ENCODE peak calls at places on chromosome 18, in six cellular contexts. C is IMR-90, Q is mesenchymal stem cell, O is H9, W is neuronal stem cell, K is H1. R is an unnamed sample.

GRCh38 chr18:5543036-5543671 is 643 bp downstream of the EPB41L3 start:
- DNase-seq in C (no peak), Q (no peak), O (peak), W (peak), K (no peak), R (peak)

GRCh38 chr18:40347261-40347660 is 1607.8 kb upstream of the PIK3C3 start:
- DNase-seq in C (no peak), Q (no peak), O (no peak), W (no peak), K (no peak), R (no peak)

GRCh38 chr18:54845788-54846187 is 17.5 kb downstream of the RAB27B start:
- DNase-seq in C (peak), Q (peak), O (no peak), W (no peak), K (no peak), R (no peak)

GRCh38 chr18:48934708-48935432 is 15.9 kb downstream of the SMAD7 start:
- DNase-seq in C (no peak), Q (peak), O (no peak), W (no peak), K (no peak), R (no peak)

GRCh38 chr18:70363861-70364260 is 75.0 kb downstream of the SOCS6 start:
- DNase-seq in C (peak), Q (no peak), O (no peak), W (no peak), K (no peak), R (no peak)

GRCh38 chr18:5456577-5457466 is 87.0 kb downstream of the EPB41L3 start:
- DNase-seq in C (peak), Q (no peak), O (peak), W (peak), K (no peak), R (peak)

GRCh38 chr18:33560686-33561370 is 17.2 kb upstream of the ASXL3 start:
- DNase-seq in C (peak), Q (peak), O (peak), W (no peak), K (no peak), R (peak)

GRCh38 chr18:7779226-7779625 is 212.1 kb downstream of the PTPRM start:
- DNase-seq in C (no peak), Q (no peak), O (no peak), W (no peak), K (no peak), R (no peak)

GRCh38 chr18:2845175-2845574 is 1.6 kb upstream of the EMILIN2 start:
- DNase-seq in C (no peak), Q (no peak), O (no peak), W (no peak), K (no peak), R (no peak)

GRCh38 chr18:39571511-39571910 is 2005.9 kb upstream of the CELF4 start:
- DNase-seq in C (peak), Q (peak), O (no peak), W (no peak), K (no peak), R (peak)

GRCh38 chr18:74197705-74198341 is 49.5 kb downstream of the TIMM21 start:
- DNase-seq in C (no peak), Q (no peak), O (no peak), W (no peak), K (no peak), R (no peak)

GRCh38 chr18:79872852-79873444 is 75.2 kb downstream of the KCNG2 start:
- DNase-seq in C (no peak), Q (no peak), O (peak), W (no peak), K (no peak), R (no peak)

GRCh38 chr18:36711014-36711725 is 117.6 kb downstream of the TPGS2 start:
- DNase-seq in C (peak), Q (no peak), O (no peak), W (no peak), K (no peak), R (no peak)

GRCh38 chr18:80106482-80107051 is 2.5 kb upstream of the ADNP2 start:
- DNase-seq in C (peak), Q (peak), O (no peak), W (no peak), K (no peak), R (no peak)

GRCh38 chr18:46761054-46761769 is 4.4 kb upstream of the ST8SIA5 start:
- DNase-seq in C (no peak), Q (no peak), O (no peak), W (no peak), K (no peak), R (no peak)

GRCh38 chr18:74529811-74530583 is 4.3 kb upstream of the CNDP1 start:
- DNase-seq in C (no peak), Q (no peak), O (peak), W (no peak), K (no peak), R (no peak)

GRCh38 chr18:40179647-40180175 is 1775.3 kb upstream of the PIK3C3 start:
- DNase-seq in C (peak), Q (no peak), O (no peak), W (peak), K (no peak), R (peak)

GRCh38 chr18:65752625-65753325 is 2.0 kb downstream of the CDH7 start:
- DNase-seq in C (no peak), Q (no peak), O (no peak), W (no peak), K (no peak), R (no peak)

GRCh38 chr18:52236134-52236533 is 103.9 kb upstream of the DCC start:
- DNase-seq in C (no peak), Q (no peak), O (no peak), W (no peak), K (no peak), R (no peak)

GRCh38 chr18:10440874-10441273 is 13.6 kb upstream of the APCDD1 start:
- DNase-seq in C (no peak), Q (no peak), O (no peak), W (no peak), K (no peak), R (no peak)
- H2BK15ac ChIP-seq in C (no peak), Q (no peak), O (no peak), W (no peak), K (no peak), R (no peak)

GRCh38 chr18:63936156-63936931 is 12.8 kb upstream of the HMSD start:
- DNase-seq in C (peak), Q (peak), O (peak), W (peak), K (peak), R (peak)
- H2BK120ac ChIP-seq in C (no peak), Q (peak), O (peak), W (no peak), K (no peak), R (no peak)

DNA sequence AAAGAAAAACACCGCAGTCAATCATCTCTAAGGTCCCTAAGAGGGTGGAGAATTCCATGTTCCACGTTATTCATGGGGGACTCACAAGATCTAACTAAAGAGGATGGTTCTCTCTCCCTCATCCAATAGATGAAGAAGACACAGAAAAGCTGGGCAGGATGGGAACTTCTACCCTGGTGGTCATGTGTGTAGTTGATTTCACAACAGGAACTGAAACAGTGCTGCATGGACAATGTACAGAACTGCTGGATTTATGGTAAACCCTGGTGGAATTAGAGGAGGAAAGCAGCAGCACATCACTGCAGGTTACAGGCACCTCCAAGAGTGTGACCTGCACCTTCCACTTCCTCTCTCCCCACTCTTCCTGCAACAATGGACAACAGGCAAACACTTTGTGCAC is 31.4 kb downstream of the FECH start:
- DNase-seq in C (no peak), Q (no peak), O (no peak), W (no peak), K (no peak), R (no peak)
- H2BK15ac ChIP-seq in C (no peak), Q (no peak), O (no peak), W (no peak), K (no peak), R (no peak)

GRCh38 chr18:59054892-59055291 is 84.8 kb upstream of the SEC11C start:
- DNase-seq in C (no peak), Q (peak), O (no peak), W (no peak), K (no peak), R (no peak)
- H2BK120ac ChIP-seq in C (no peak), Q (no peak), O (no peak), W (no peak), K (no peak), R (no peak)

GRCh38 chr18:12315481-12315880 is 7.4 kb downstream of the TUBB6 start:
- DNase-seq in C (no peak), Q (no peak), O (no peak), W (no peak), K (no peak), R (no peak)
- H2BK15ac ChIP-seq in C (no peak), Q (no peak), O (no peak), W (no peak), K (no peak), R (no peak)

GRCh38 chr18:25457196-25457595 is 105.2 kb upstream of the ZNF521 start:
- DNase-seq in C (no peak), Q (no peak), O (no peak), W (no peak), K (no peak), R (no peak)

GRCh38 chr18:25454270-25454659 is 102.3 kb upstream of the ZNF521 start:
- DNase-seq in C (no peak), Q (no peak), O (no peak), W (no peak), K (no peak), R (no peak)

GRCh38 chr18:25456284-25456683 is 104.3 kb upstream of the ZNF521 start:
- DNase-seq in C (no peak), Q (no peak), O (no peak), W (no peak), K (no peak), R (peak)

GRCh38 chr18:25453556-25454269 is 101.7 kb upstream of the ZNF521 start:
- DNase-seq in C (peak), Q (peak), O (no peak), W (no peak), K (no peak), R (no peak)

DNA sequence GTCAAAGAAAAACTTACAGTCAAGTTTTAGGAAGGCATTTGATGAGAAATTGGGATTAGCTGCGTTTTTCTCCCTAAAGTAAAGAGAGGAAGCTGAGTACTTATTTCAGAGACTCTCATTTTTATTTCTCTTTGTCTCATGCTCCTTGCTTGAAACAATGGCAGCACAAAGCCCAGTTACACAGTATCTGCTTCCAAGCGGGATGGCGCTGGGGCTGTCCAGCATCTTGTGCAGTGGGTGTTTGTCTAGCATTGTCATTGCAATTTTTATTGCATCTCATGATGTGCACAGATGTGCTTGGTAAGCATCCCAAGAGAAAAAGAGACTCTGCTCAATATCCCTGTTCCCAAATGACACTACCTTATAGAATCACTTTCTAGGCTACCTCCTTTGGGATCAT is 102.8 kb upstream of the ZNF521 start:
- DNase-seq in C (no peak), Q (no peak), O (no peak), W (no peak), K (no peak), R (no peak)
- H2BK120ac ChIP-seq in C (no peak), Q (no peak), O (no peak), W (no peak), K (no peak), R (no peak)

GRCh38 chr18:8856187-8856586 is 150.8 kb downstream of the MTCL1 start:
- DNase-seq in C (no peak), Q (peak), O (no peak), W (no peak), K (no peak), R (no peak)
- H2BK15ac ChIP-seq in C (peak), Q (no peak), O (no peak), W (no peak), K (no peak), R (no peak)